ENCODE peak calls at places on chromosomes 12 and 14, in eight cellular contexts. I, H, F, Y, W, K, A and J are unnamed samples.

GRCh38 chr12:4978737-4979136 is 64.9 kb upstream of the KCNA5 start:
- DNase-seq in I (no peak), H (no peak), F (no peak), Y (peak; percentile 39), W (no peak), K (no peak), A (no peak), J (no peak)

GRCh38 chr12:80441921-80442320 is 2.1 kb upstream of the PTPRQ start:
- DNase-seq in I (no peak), H (no peak), F (no peak), Y (no peak), W (no peak), K (no peak), A (peak; percentile 25), J (no peak)

GRCh38 chr14:70788893-70789292 is 20.4 kb downstream of the MAP3K9 start:
- DNase-seq in I (no peak), H (no peak), F (no peak), Y (no peak), W (no peak), K (no peak), A (no peak), J (no peak)

GRCh38 chr12:19369691-19370148 is 69.6 kb upstream of the AEBP2 start:
- DNase-seq in I (no peak), H (no peak), F (no peak), Y (peak; percentile 12), W (no peak), K (peak; percentile 8), A (no peak), J (no peak)

GRCh38 chr12:51281202-51281924 is 11.1 kb upstream of the SMAGP start:
- DNase-seq in I (no peak), H (no peak), F (no peak), Y (no peak), W (no peak), K (no peak), A (peak; percentile 77), J (no peak)

GRCh38 chr12:24278832-24279231 is 329.4 kb upstream of the SOX5 start:
- DNase-seq in I (no peak), H (no peak), F (peak; percentile 15), Y (no peak), W (no peak), K (no peak), A (no peak), J (no peak)

GRCh38 chr12:122333142-122334087 is 67.1 kb upstream of the VPS33A start:
- DNase-seq in I (no peak), H (no peak), F (peak; percentile 66), Y (no peak), W (no peak), K (no peak), A (no peak), J (peak; percentile 12)

GRCh38 chr12:82124711-82125110 is 233.5 kb downstream of the CCDC59 start:
- DNase-seq in I (no peak), H (no peak), F (no peak), Y (no peak), W (no peak), K (peak; percentile 69), A (peak; percentile 25), J (no peak)

GRCh38 chr14:35403085-35403396 is 1.5 kb downstream of the NFKBIA start:
- DNase-seq in I (no peak), H (peak; percentile 26), F (no peak), Y (no peak), W (no peak), K (no peak), A (peak; percentile 56), J (no peak)

GRCh38 chr12:12975322-12976077 is 23.5 kb upstream of the GPRC5D start:
- DNase-seq in I (no peak), H (peak; percentile 47), F (peak; percentile 70), Y (no peak), W (no peak), K (no peak), A (peak; percentile 27), J (peak; percentile 31)

GRCh38 chr12:86838709-86839108 is 582.5 kb upstream of the MGAT4C start:
- DNase-seq in I (no peak), H (no peak), F (peak; percentile 23), Y (no peak), W (no peak), K (no peak), A (no peak), J (no peak)

GRCh38 chr12:79069009-79069408 is 204.4 kb downstream of the SYT1 start:
- DNase-seq in I (no peak), H (no peak), F (no peak), Y (peak; percentile 27), W (no peak), K (no peak), A (peak; percentile 25), J (no peak)

GRCh38 chr12:51389302-51389999 is 1.8 kb downstream of the GALNT6 start:
- DNase-seq in I (no peak), H (no peak), F (peak; percentile 65), Y (no peak), W (no peak), K (no peak), A (no peak), J (peak; percentile 95)

GRCh38 chr14:91378945-91379932 is 38.4 kb downstream of the CCDC88C start:
- DNase-seq in I (no peak), H (no peak), F (no peak), Y (no peak), W (no peak), K (no peak), A (no peak), J (no peak)

GRCh38 chr12:122875590-122876220 is 20.2 kb downstream of the VPS37B start:
- DNase-seq in I (no peak), H (no peak), F (no peak), Y (no peak), W (no peak), K (no peak), A (no peak), J (no peak)

GRCh38 chr12:65496617-65497016 is 218.1 kb downstream of the MSRB3 start:
- DNase-seq in I (no peak), H (no peak), F (peak; percentile 35), Y (no peak), W (no peak), K (no peak), A (no peak), J (no peak)

GRCh38 chr12:27751386-27752047 is 28.5 kb upstream of the KLHL42 start:
- DNase-seq in I (no peak), H (no peak), F (no peak), Y (peak; percentile 15), W (peak; percentile 86), K (no peak), A (peak; percentile 88), J (peak; percentile 9)

GRCh38 chr12:91667698-91668097 is 477.9 kb downstream of the BTG1 start:
- DNase-seq in I (no peak), H (no peak), F (no peak), Y (no peak), W (no peak), K (no peak), A (no peak), J (no peak)

GRCh38 chr12:108600702-108601007 is 2.8 kb upstream of the TMEM119 start:
- DNase-seq in I (no peak), H (no peak), F (no peak), Y (no peak), W (no peak), K (no peak), A (no peak), J (no peak)

GRCh38 chr12:91098942-91099341 is 12.4 kb downstream of the LUM start:
- DNase-seq in I (no peak), H (no peak), F (no peak), Y (no peak), W (no peak), K (peak; percentile 71), A (peak; percentile 76), J (no peak)

GRCh38 chr12:52333321-52333720 is 12.1 kb upstream of the KRT83 start:
- DNase-seq in I (no peak), H (no peak), F (no peak), Y (no peak), W (no peak), K (no peak), A (no peak), J (no peak)

GRCh38 chr12:111445311-111446043 is 39.8 kb downstream of the SH2B3 start:
- DNase-seq in I (no peak), H (no peak), F (no peak), Y (no peak), W (no peak), K (no peak), A (no peak), J (no peak)

GRCh38 chr12:107818984-107819383 is 44.5 kb downstream of the ASCL4 start:
- DNase-seq in I (no peak), H (peak; percentile 1), F (no peak), Y (no peak), W (peak; percentile 22), K (no peak), A (peak; percentile 5), J (no peak)

GRCh38 chr14:99320105-99320572 is 48.1 kb upstream of the BCL11B start:
- DNase-seq in I (peak; percentile 60), H (no peak), F (peak; percentile 64), Y (peak; percentile 49), W (no peak), K (no peak), A (peak; percentile 26), J (peak; percentile 78)

GRCh38 chr14:99701260-99701659 is 17.2 kb downstream of the CYP46A1 start:
- DNase-seq in I (no peak), H (no peak), F (no peak), Y (no peak), W (no peak), K (no peak), A (no peak), J (no peak)

GRCh38 chr14:57492859-57493258 is 798 bp downstream of the CCDC198 start:
- DNase-seq in I (no peak), H (no peak), F (no peak), Y (no peak), W (no peak), K (peak; percentile 5), A (peak; percentile 44), J (no peak)

GRCh38 chr12:80509781-80510556 is 65.9 kb downstream of the PTPRQ start:
- DNase-seq in I (no peak), H (no peak), F (no peak), Y (peak; percentile 6), W (no peak), K (peak; percentile 19), A (peak; percentile 5), J (no peak)

GRCh38 chr14:85195872-85196477 is 334.0 kb upstream of the FLRT2 start:
- DNase-seq in I (no peak), H (no peak), F (peak; percentile 16), Y (no peak), W (no peak), K (no peak), A (no peak), J (peak; percentile 4)

GRCh38 chr12:116152268-116152667 is 125.2 kb downstream of the MED13L start:
- DNase-seq in I (no peak), H (no peak), F (no peak), Y (no peak), W (no peak), K (peak; percentile 47), A (no peak), J (no peak)

GRCh38 chr12:89893972-89894706 is 185.5 kb upstream of the ATP2B1 start:
- DNase-seq in I (no peak), H (no peak), F (no peak), Y (no peak), W (no peak), K (no peak), A (peak; percentile 48), J (no peak)

GRCh38 chr14:47715330-47715729 is 39.9 kb upstream of the MDGA2 start:
- DNase-seq in I (no peak), H (no peak), F (peak; percentile 18), Y (no peak), W (no peak), K (no peak), A (no peak), J (no peak)

GRCh38 chr12:118098911-118099671 is 4.7 kb downstream of the VSIG10 start:
- DNase-seq in I (no peak), H (no peak), F (no peak), Y (peak; percentile 68), W (no peak), K (no peak), A (no peak), J (no peak)

GRCh38 chr14:33951183-33951840 is 438 bp upstream of the EGLN3 start:
- DNase-seq in I (no peak), H (no peak), F (no peak), Y (no peak), W (no peak), K (no peak), A (no peak), J (peak; percentile 29)

GRCh38 chr12:6956332-6956727 is 5.2 kb downstream of the PTPN6 start:
- DNase-seq in I (no peak), H (no peak), F (no peak), Y (no peak), W (no peak), K (no peak), A (no peak), J (no peak)